ENCODE peak calls at places on chromosomes 11 and 22, in nine cellular contexts. W is adipocyte; Y is bronchial epithelial cell; K is AG09309; I is Peyer's patch; Z is stimulated activated CD8-positive, alpha-beta memory T cell treated with anti-CD3 and anti-CD28 coated beads, Interleukin-15, amount 100 ng/mL, for 48 hours; L is Ammon's horn; Q is NCI-H345; V is epithelial cell of esophagus. H is an unnamed sample.

GRCh38 chr11:103378931-103379330 is 269.7 kb downstream of the DYNC2H1 start:
- DNase-seq in K (no peak), W (peak; percentile 66), Z (no peak), Y (no peak), L (no peak), Q (no peak), I (no peak), V (no peak), H (no peak)

GRCh38 chr11:45662665-45663485 is 2.5 kb downstream of the CHST1 start:
- DNase-seq in V (no peak), Y (peak; percentile 13), Z (no peak), L (no peak), Q (no peak), K (peak; percentile 71), I (no peak), W (peak; percentile 88), H (peak; percentile 15)

GRCh38 chr22:40764743-40765441 is 54.3 kb downstream of the SLC25A17 start:
- DNase-seq in W (no peak), I (no peak), Z (no peak), Y (no peak), K (no peak), L (peak; percentile 20), V (no peak), Q (no peak), H (no peak)

GRCh38 chr11:58243954-58244353 is 15.2 kb upstream of the OR10Q1 start:
- DNase-seq in I (no peak), Q (no peak), K (no peak), Z (no peak), Y (no peak), V (no peak), W (no peak), L (no peak), H (no peak)

GRCh38 chr11:88280673-88281316 is 56.7 kb downstream of the CTSC start:
- DNase-seq in L (no peak), I (no peak), K (peak; percentile 31), W (peak; percentile 47), Y (no peak), Z (no peak), Q (no peak), V (no peak), H (no peak)

GRCh38 chr11:44572884-44573283 is 7.4 kb downstream of the CD82 start:
- DNase-seq in K (no peak), Q (no peak), Y (no peak), W (no peak), L (no peak), I (peak; percentile 50), Z (no peak), V (peak; percentile 67), H (no peak)

GRCh38 chr11:72308226-72309073 is 64.5 kb upstream of the PHOX2A start:
- DNase-seq in Q (peak; percentile 98), Y (peak; percentile 87), K (peak; percentile 48), Z (no peak), I (no peak), L (peak; percentile 72), W (peak; percentile 84), V (peak; percentile 80), H (peak; percentile 58)

GRCh38 chr11:120034881-120035620 is 102.9 kb downstream of the TRIM29 start:
- DNase-seq in I (no peak), V (no peak), Z (no peak), W (no peak), K (no peak), Q (peak; percentile 72), Y (no peak), L (no peak), H (no peak)

GRCh38 chr22:41862160-41862529 is 29.2 kb downstream of the SREBF2 start:
- DNase-seq in K (no peak), W (no peak), I (no peak), Z (peak; percentile 34), V (no peak), L (no peak), Y (no peak), Q (no peak), H (peak; percentile 34)

GRCh38 chr22:49238181-49239141 is 589.2 kb downstream of the BRD1 start:
- DNase-seq in Q (no peak), W (no peak), I (no peak), Y (no peak), K (no peak), L (no peak), Z (no peak), V (no peak), H (no peak)

GRCh38 chr11:29333993-29334780 is 682.6 kb downstream of the KCNA4 start:
- DNase-seq in L (peak; percentile 65), Y (peak; percentile 58), K (no peak), Q (peak; percentile 44), Z (no peak), V (peak; percentile 65), W (peak; percentile 81), I (no peak), H (peak; percentile 48)

GRCh38 chr11:74055938-74056337 is 47.1 kb upstream of the UCP3 start:
- DNase-seq in I (no peak), W (peak; percentile 58), Q (peak; percentile 8), Y (peak; percentile 83), K (no peak), V (peak; percentile 72), Z (no peak), L (no peak), H (peak; percentile 54)

GRCh38 chr22:33116846-33117547 is 58.8 kb upstream of the SYN3 start:
- DNase-seq in Y (peak; percentile 83), I (no peak), L (no peak), Z (no peak), K (no peak), V (peak; percentile 58), W (peak; percentile 14), Q (no peak), H (peak; percentile 82)

GRCh38 chr22:26579331-26579886 is 10.5 kb downstream of the TPST2 start:
- DNase-seq in V (no peak), Y (no peak), I (no peak), Z (no peak), L (peak; percentile 34), W (no peak), Q (no peak), K (no peak), H (no peak)

GRCh38 chr11:64011371-64011770 is 24.4 kb upstream of the FLRT1 start:
- DNase-seq in Q (no peak), I (no peak), L (no peak), Y (no peak), Z (no peak), W (no peak), K (no peak), V (no peak), H (no peak)

GRCh38 chr11:130163346-130164220 is 4.0 kb downstream of the ST14 start:
- DNase-seq in I (no peak), L (peak; percentile 41), V (no peak), Z (no peak), Q (peak; percentile 31), W (no peak), Y (peak; percentile 44), K (no peak), H (no peak)

GRCh38 chr22:29267858-29268510 is at the start of the genes EWSR1 and RHBDD3:
- DNase-seq in K (peak; percentile 93), Y (peak; percentile 77), V (peak; percentile 97), W (peak; percentile 98), L (peak; percentile 96), Z (peak; percentile 90), Q (peak; percentile 89), I (peak; percentile 97), H (peak; percentile 95)

GRCh38 chr11:70046089-70046488 is 32.0 kb upstream of the ANO1 start:
- DNase-seq in Z (no peak), V (no peak), Y (no peak), L (no peak), K (no peak), I (no peak), Q (no peak), W (no peak), H (no peak)

GRCh38 chr22:40597541-40598453 is 38.7 kb downstream of the MRTFA start:
- DNase-seq in Z (no peak), L (peak; percentile 31), Q (no peak), K (no peak), I (no peak), Y (peak; percentile 84), V (peak; percentile 80), W (peak; percentile 71), H (peak; percentile 65)

GRCh38 chr22:19855504-19856409 is 1.1 kb upstream of the GNB1L start:
- DNase-seq in L (peak; percentile 39), V (peak; percentile 61), I (peak; percentile 73), Q (peak; percentile 57), K (no peak), Y (peak; percentile 59), Z (peak; percentile 55), W (peak; percentile 55), H (peak; percentile 57)

GRCh38 chr22:20940904-20941385 is 23.7 kb downstream of the CRKL start:
- DNase-seq in Y (no peak), W (no peak), V (no peak), L (no peak), Q (no peak), K (no peak), I (peak; percentile 34), Z (no peak), H (no peak)